ENCODE peak calls at places on chromosome 13, in five cellular contexts. U is stimulated activated CD4-positive, alpha-beta T cell treated with anti-CD3 and anti-CD28 coated beads, Interleukin-2, amount 100 ng/mL, for 48 hours; A is A549; C is iris pigment epithelial cell; H is HuH-7.5. X is an unnamed sample.

GRCh38 chr13:41763772-41764171 is 197.1 kb downstream of the VWA8 start:
- DNase-seq in U (no peak), A (no peak), C (no peak), H (no peak), X (no peak)

GRCh38 chr13:50038266-50038665 is 23.0 kb downstream of the KCNRG start:
- DNase-seq in U (no peak), A (no peak), C (no peak), H (no peak), X (no peak)

GRCh38 chr13:42814868-42815267 is 33.5 kb downstream of the FAM216B start:
- DNase-seq in U (no peak), A (peak), C (peak), H (no peak), X (peak)

GRCh38 chr13:114140909-114141255 is 8.5 kb upstream of the RASA3 start:
- DNase-seq in U (no peak), A (no peak), C (no peak), H (no peak), X (no peak)

GRCh38 chr13:108787709-108788394 is 158.4 kb downstream of the MYO16 start:
- DNase-seq in U (no peak), A (no peak), C (no peak), H (no peak), X (no peak)

GRCh38 chr13:22427041-22427440 is 753.7 kb upstream of the SGCG start:
- DNase-seq in U (no peak), A (no peak), C (no peak), H (no peak), X (no peak)

GRCh38 chr13:40485611-40486517 is 180.6 kb downstream of the FOXO1 start:
- DNase-seq in U (peak), A (no peak), C (no peak), H (no peak), X (no peak)

GRCh38 chr13:60869225-60869624 is 472.2 kb downstream of the TDRD3 start:
- DNase-seq in U (no peak), A (no peak), C (no peak), H (no peak), X (no peak)

GRCh38 chr13:22061371-22061805 is 390.5 kb downstream of the FGF9 start:
- DNase-seq in U (peak), A (no peak), C (no peak), H (no peak), X (no peak)

GRCh38 chr13:40116008-40116407 is 460.5 kb downstream of the COG6 start:
- DNase-seq in U (no peak), A (peak), C (peak), H (peak), X (peak)

GRCh38 chr13:108437496-108437895 is 168.0 kb downstream of the TNFSF13B start:
- DNase-seq in U (no peak), A (no peak), C (peak), H (no peak), X (no peak)

X was measured in GM04504.